ENCODE peak calls at places on chromosomes 13 and 19, in four cellular contexts. F is K562, H is ascending aorta, X is kidney. B is an unnamed sample.

GRCh38 chr19:49570997-49571676 is 9.2 kb downstream of the NOSIP start:
- DNase-seq in F (peak), H (no peak), X (no peak), B (no peak)

GRCh38 chr19:46840157-46840942 is 10.3 kb downstream of the AP2S1 start:
- DNase-seq in F (peak), H (no peak), X (no peak), B (no peak)

GRCh38 chr13:57527114-57527770 is 104.3 kb upstream of the PCDH17 start:
- DNase-seq in F (no peak), H (no peak), X (no peak), B (no peak)

GRCh38 chr19:46958542-46958941 is 61.1 kb upstream of the NPAS1 start:
- DNase-seq in F (peak), H (no peak), X (no peak), B (no peak)

GRCh38 chr13:33799950-33800592 is 17.9 kb upstream of the RFC3 start:
- DNase-seq in F (no peak), H (no peak), X (no peak), B (no peak)

GRCh38 chr13:62014299-62014698 is 598.6 kb upstream of the PCDH20 start:
- DNase-seq in F (no peak), H (no peak), X (no peak), B (no peak)

GRCh38 chr19:28737021-28737525 is 475.9 kb downstream of the UQCRFS1 start:
- DNase-seq in F (peak), H (no peak), X (no peak), B (no peak)

GRCh38 chr13:39982745-39983144 is 327.3 kb downstream of the COG6 start:
- DNase-seq in F (no peak), H (no peak), X (no peak), B (no peak)

GRCh38 chr13:45833663-45834062 is 17.9 kb downstream of the SIAH3 start:
- DNase-seq in F (no peak), H (no peak), X (no peak), B (peak)

GRCh38 chr19:4689403-4689802 is 19.3 kb upstream of the MYDGF start:
- DNase-seq in F (no peak), H (no peak), X (no peak), B (no peak)

GRCh38 chr19:9885077-9885552 is 50.0 kb downstream of the PIN1 start:
- DNase-seq in F (no peak), H (peak), X (no peak), B (no peak)

GRCh38 chr13:77353980-77354379 is 27.1 kb upstream of the MYCBP2 start:
- DNase-seq in F (no peak), H (no peak), X (no peak), B (no peak)

GRCh38 chr13:46168818-46169217 is 13.2 kb downstream of the LCP1 start:
- DNase-seq in F (no peak), H (no peak), X (no peak), B (no peak)

GRCh38 chr19:8168537-8168936 is 19.1 kb upstream of the FBN3 start:
- DNase-seq in F (no peak), H (no peak), X (no peak), B (no peak)

GRCh38 chr13:31166591-31166990 is 4.9 kb upstream of the HSPH1 start:
- DNase-seq in F (no peak), H (no peak), X (no peak), B (no peak)

GRCh38 chr19:29084266-29084665 is 128.7 kb downstream of the UQCRFS1 start:
- DNase-seq in F (peak), H (no peak), X (no peak), B (no peak)

GRCh38 chr13:97422118-97423054 is 11.6 kb upstream of the RAP2A start:
- DNase-seq in F (peak), H (no peak), X (no peak), B (no peak)

GRCh38 chr19:55172741-55173140 is 6.3 kb upstream of the DNAAF3 start:
- DNase-seq in F (no peak), H (no peak), X (no peak), B (no peak)

GRCh38 chr13:111006508-111007031 is 91.7 kb upstream of the ANKRD10 start:
- DNase-seq in F (peak), H (peak), X (peak), B (peak)

GRCh38 chr19:29245221-29245620 is 32.3 kb upstream of the UQCRFS1 start:
- DNase-seq in F (no peak), H (no peak), X (no peak), B (peak)

GRCh38 chr19:53873451-53874383 is 6.0 kb downstream of the MYADM start:
- DNase-seq in F (no peak), H (no peak), X (no peak), B (no peak)

GRCh38 chr19:40165362-40165937 is 25.8 kb upstream of the MAP3K10 start:
- DNase-seq in F (peak), H (no peak), X (peak), B (no peak)

GRCh38 chr19:46824887-46825730 is 25.5 kb downstream of the AP2S1 start:
- DNase-seq in F (no peak), H (no peak), X (no peak), B (no peak)

GRCh38 chr13:95067303-95067702 is 233.9 kb downstream of the ABCC4 start:
- DNase-seq in F (no peak), H (no peak), X (no peak), B (no peak)

DNA sequence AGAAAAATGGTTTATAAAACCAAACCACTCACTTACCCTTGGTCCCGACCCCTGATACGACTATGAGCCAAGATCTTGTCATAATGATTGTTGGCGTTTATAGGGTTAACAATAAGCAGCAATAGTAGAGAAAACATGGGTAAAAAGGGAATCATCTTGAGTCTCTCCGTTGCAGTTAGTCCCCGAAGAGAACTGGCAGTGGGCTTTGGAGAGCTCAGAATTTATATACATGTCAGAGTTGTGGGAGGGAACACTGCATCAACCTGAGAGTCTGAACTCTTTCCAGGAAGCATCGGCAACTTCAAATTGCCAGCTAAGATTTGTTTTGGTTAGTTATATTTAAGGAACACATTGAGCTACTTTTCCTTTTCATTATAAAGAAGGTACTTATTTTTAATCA is at the start of gene POSTN:
- DNase-seq in F (no peak), H (no peak), X (no peak), B (no peak)
- H3K4me3 ChIP-seq in F (no peak), H (peak), X (no peak), B (peak)

DNA sequence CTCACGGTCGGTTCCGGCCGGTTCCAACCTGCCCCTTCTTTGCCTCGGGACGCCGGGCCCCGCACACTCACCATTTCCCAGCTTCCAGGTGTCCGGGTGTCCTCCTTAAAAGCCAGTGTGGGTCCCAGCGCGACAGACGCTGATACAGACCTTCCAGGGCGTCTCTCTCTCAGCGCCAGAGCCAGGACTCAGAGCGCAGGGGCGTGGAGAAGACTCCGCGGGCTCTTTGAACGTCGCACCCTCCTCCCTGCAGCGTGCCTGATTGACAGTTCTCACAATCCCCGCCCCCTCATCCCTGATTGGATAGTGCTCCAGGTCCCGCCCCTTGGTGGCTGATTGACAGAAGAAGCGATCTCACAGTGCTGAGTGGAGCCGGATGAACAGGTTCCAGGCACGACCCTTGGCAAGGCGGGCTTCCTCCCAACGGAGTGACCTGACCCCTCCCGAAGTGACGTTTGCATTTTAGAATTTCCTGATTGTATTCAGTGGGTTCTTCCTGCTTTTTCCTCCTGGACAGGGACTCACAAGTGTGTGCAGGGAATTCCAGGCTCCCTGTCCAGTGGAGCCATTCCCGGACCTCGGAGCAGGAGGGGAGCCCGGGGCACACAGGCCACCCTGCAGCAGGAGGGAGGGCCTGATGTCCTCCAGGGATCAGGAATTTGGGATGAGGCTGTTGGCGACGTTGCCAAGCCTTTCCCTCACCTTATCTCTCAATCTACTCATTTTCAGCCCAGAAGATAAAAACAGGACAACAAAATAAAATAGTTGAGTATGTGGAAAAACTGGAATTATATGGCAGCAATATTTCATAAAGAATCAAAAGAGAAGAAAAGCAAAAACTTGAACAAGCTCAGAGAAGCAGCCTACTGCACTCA is at the start of gene ZNF823:
- DNase-seq in F (peak), H (peak), X (peak), B (peak)
- H3K27ac ChIP-seq in F (peak), H (peak), X (peak), B (peak)

DNA sequence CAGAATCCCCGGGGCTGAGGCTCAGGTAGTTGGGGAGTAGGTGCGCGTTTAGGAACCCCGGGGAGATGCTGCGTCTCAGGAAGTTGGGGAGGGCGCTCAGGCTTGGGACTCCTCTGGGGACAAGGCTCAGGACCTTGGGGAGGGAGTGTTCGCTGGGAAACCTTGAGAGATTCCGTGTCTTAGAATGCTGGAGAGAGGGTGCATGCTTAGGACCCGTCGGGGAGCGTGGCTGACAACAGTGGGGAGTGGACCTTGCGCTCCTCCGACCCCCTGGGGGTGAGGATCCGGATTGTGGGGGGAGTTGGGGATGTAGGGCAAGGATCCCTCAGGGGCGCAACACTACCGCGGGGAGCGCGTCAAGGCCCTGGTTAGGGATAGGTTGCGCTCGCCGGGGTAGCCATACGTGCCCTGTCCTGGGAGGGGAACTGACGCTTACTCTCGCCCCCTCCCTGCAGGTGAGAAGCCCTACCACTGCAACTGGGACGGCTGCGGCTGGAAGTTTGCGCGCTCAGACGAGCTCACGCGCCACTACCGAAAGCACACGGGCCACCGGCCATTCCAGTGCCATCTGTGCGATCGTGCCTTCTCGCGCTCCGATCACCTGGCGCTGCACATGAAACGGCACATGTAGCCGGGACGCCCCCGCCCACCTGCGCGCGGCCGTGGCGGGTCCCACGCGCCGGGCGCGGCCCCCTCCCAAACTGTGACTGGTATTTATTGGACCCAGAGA is 1.9 kb downstream of the KLF2 start:
- DNase-seq in F (no peak), H (no peak), X (peak), B (peak)
- H3K4me3 ChIP-seq in F (no peak), H (peak), X (peak), B (peak)

GRCh38 chr13:114151031-114151430 is 18.6 kb upstream of the RASA3 start:
- DNase-seq in F (no peak), H (no peak), X (peak), B (peak)

GRCh38 chr13:114151565-114152284 is 19.3 kb upstream of the RASA3 start:
- DNase-seq in F (peak), H (no peak), X (peak), B (peak)

GRCh38 chr13:114152831-114153371 is 20.5 kb upstream of the RASA3 start:
- DNase-seq in F (no peak), H (no peak), X (peak), B (no peak)

GRCh38 chr13:114153485-114154080 is 21.2 kb upstream of the RASA3 start:
- DNase-seq in F (no peak), H (no peak), X (no peak), B (no peak)

DNA sequence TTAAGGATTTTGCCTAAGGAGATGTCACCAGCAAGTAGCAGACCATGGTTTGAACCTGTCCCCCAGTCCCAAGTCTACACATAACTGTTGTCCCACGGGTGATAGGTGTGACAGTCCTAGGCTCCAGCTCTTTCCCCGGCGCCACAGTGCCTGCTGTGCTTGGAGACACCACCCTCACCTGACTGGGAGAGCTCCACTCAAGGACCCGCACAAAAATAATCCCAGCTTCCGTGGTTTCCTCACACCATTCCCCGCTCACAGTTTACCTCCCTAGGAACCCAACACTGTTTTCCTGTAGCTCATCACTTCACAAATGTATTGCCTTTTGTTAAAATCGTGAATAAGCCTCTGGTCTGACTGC is 19.8 kb upstream of the RASA3 start:
- DNase-seq in F (no peak), H (no peak), X (no peak), B (no peak)
- H3K27ac ChIP-seq in F (no peak), H (no peak), X (no peak), B (no peak)

DNA sequence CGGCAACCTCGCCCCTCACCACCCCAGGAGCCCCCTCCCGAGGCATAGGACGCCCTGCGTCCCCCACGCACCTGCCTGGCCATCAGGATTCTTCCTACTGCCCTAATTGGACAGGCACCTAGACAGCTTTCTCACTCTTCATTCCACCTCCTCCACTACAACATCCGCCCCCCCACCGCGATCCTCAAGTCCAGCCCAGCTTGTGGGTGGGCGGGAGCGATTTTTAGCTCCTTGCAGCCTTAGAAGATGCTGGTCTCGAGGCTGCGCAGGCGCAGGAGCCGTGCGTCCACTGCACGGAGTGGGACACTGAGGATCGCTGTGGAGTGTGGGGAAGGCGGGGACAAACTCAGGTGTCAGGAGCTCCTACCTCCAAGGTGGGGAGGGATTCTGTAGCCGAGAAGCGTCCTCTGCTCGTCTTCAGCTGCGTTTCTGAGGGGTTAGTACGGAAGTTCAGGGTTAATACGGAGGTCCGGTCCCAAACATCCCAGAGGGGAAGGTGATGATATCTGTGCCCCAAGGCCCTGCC is at the start of gene RTBDN:
- DNase-seq in F (peak), H (no peak), X (no peak), B (no peak)
- H3K4me3 ChIP-seq in F (peak), H (peak), X (no peak), B (peak)